ENCODE peak calls at places on chromosomes 3 and 15, in five cellular contexts. One of them, this sample, is unnamed.

GRCh38 chr3:180466401-180467005 is 135.5 kb upstream of the TTC14 start:
- DNase-seq in suprapubic skin: no peak
- DNase-seq in esophagus muscularis mucosa: no peak
- DNase-seq in breast epithelium: no peak
- DNase-seq in GM23338: no peak
- DNase-seq in this sample: no peak

GRCh38 chr15:33587773-33588172 is 277.0 kb downstream of the RYR3 start:
- DNase-seq in esophagus muscularis mucosa: no peak
- DNase-seq in breast epithelium: no peak
- DNase-seq in suprapubic skin: no peak
- DNase-seq in GM23338: no peak
- DNase-seq in this sample: no peak

GRCh38 chr15:65323071-65323511 is 18.6 kb downstream of the RNU5B-1 start:
- DNase-seq in suprapubic skin: no peak
- DNase-seq in esophagus muscularis mucosa: no peak
- DNase-seq in breast epithelium: no peak
- DNase-seq in GM23338: no peak
- DNase-seq in this sample: peak; percentile 41

GRCh38 chr3:20185364-20185732 is 658 bp downstream of the SGO1 start:
- DNase-seq in GM23338: peak; percentile 27
- DNase-seq in esophagus muscularis mucosa: no peak
- DNase-seq in suprapubic skin: no peak
- DNase-seq in breast epithelium: no peak
- DNase-seq in this sample: no peak

GRCh38 chr3:166829896-166830295 is 550.2 kb downstream of the ZBBX start:
- DNase-seq in breast epithelium: no peak
- DNase-seq in suprapubic skin: no peak
- DNase-seq in esophagus muscularis mucosa: no peak
- DNase-seq in GM23338: no peak
- DNase-seq in this sample: no peak

GRCh38 chr3:111541391-111541790 is 606 bp upstream of the CD96 start:
- DNase-seq in GM23338: no peak
- DNase-seq in breast epithelium: no peak
- DNase-seq in suprapubic skin: no peak
- DNase-seq in esophagus muscularis mucosa: no peak
- DNase-seq in this sample: no peak

GRCh38 chr3:34683851-34684250 is 885.4 kb downstream of the PDCD6IP start:
- DNase-seq in GM23338: peak; percentile 80
- DNase-seq in breast epithelium: no peak
- DNase-seq in suprapubic skin: no peak
- DNase-seq in esophagus muscularis mucosa: no peak
- DNase-seq in this sample: peak; percentile 74

GRCh38 chr15:66484539-66485112 is 12.9 kb downstream of the SNAPC5 start:
- DNase-seq in esophagus muscularis mucosa: no peak
- DNase-seq in breast epithelium: no peak
- DNase-seq in suprapubic skin: no peak
- DNase-seq in GM23338: no peak
- DNase-seq in this sample: no peak

GRCh38 chr15:31145271-31145911 is 43.9 kb upstream of the TRPM1 start:
- DNase-seq in GM23338: no peak
- DNase-seq in esophagus muscularis mucosa: peak; percentile 21
- DNase-seq in breast epithelium: no peak
- DNase-seq in suprapubic skin: no peak
- DNase-seq in this sample: no peak

GRCh38 chr3:143236226-143236964 is 116.8 kb downstream of the CHST2 start:
- DNase-seq in GM23338: no peak
- DNase-seq in esophagus muscularis mucosa: no peak
- DNase-seq in breast epithelium: no peak
- DNase-seq in suprapubic skin: no peak
- DNase-seq in this sample: no peak

GRCh38 chr3:126672741-126673140 is 17.8 kb upstream of the TXNRD3 start:
- DNase-seq in esophagus muscularis mucosa: peak; percentile 81
- DNase-seq in suprapubic skin: no peak
- DNase-seq in GM23338: no peak
- DNase-seq in breast epithelium: no peak
- DNase-seq in this sample: no peak

GRCh38 chr3:134441321-134441720 is 44.5 kb downstream of the ANAPC13 start:
- DNase-seq in esophagus muscularis mucosa: peak; percentile 77
- DNase-seq in GM23338: no peak
- DNase-seq in suprapubic skin: no peak
- DNase-seq in breast epithelium: no peak
- DNase-seq in this sample: no peak

GRCh38 chr3:146072824-146073223 is 88.2 kb downstream of the PLOD2 start:
- DNase-seq in breast epithelium: no peak
- DNase-seq in GM23338: no peak
- DNase-seq in suprapubic skin: no peak
- DNase-seq in esophagus muscularis mucosa: no peak
- DNase-seq in this sample: no peak

GRCh38 chr3:170117134-170117533 is 64.4 kb downstream of the PHC3 start:
- DNase-seq in esophagus muscularis mucosa: no peak
- DNase-seq in suprapubic skin: no peak
- DNase-seq in breast epithelium: no peak
- DNase-seq in GM23338: peak; percentile 34
- DNase-seq in this sample: no peak

GRCh38 chr15:88166330-88166993 is 90.1 kb downstream of the NTRK3 start:
- DNase-seq in suprapubic skin: no peak
- DNase-seq in esophagus muscularis mucosa: no peak
- DNase-seq in GM23338: peak; percentile 64
- DNase-seq in breast epithelium: no peak
- DNase-seq in this sample: no peak

GRCh38 chr15:69979269-69979668 is 118.4 kb downstream of the TLE3 start:
- DNase-seq in suprapubic skin: no peak
- DNase-seq in esophagus muscularis mucosa: no peak
- DNase-seq in breast epithelium: no peak
- DNase-seq in GM23338: peak; percentile 27
- DNase-seq in this sample: peak; percentile 54

GRCh38 chr3:78496458-78496857 is 1271.3 kb downstream of the ROBO1 start:
- DNase-seq in breast epithelium: no peak
- DNase-seq in suprapubic skin: no peak
- DNase-seq in GM23338: no peak
- DNase-seq in esophagus muscularis mucosa: no peak
- DNase-seq in this sample: no peak

GRCh38 chr3:32076566-32076965 is 29.9 kb upstream of the GPD1L start:
- DNase-seq in suprapubic skin: no peak
- DNase-seq in esophagus muscularis mucosa: no peak
- DNase-seq in GM23338: no peak
- DNase-seq in breast epithelium: no peak
- DNase-seq in this sample: no peak

GRCh38 chr15:67074886-67075229 is 9.5 kb downstream of the SMAD3 start:
- DNase-seq in suprapubic skin: no peak
- DNase-seq in breast epithelium: no peak
- DNase-seq in GM23338: no peak
- DNase-seq in esophagus muscularis mucosa: no peak
- DNase-seq in this sample: no peak

GRCh38 chr15:43408789-43409188 is 37.9 kb downstream of the TUBGCP4 start:
- DNase-seq in suprapubic skin: no peak
- DNase-seq in GM23338: no peak
- DNase-seq in esophagus muscularis mucosa: no peak
- DNase-seq in breast epithelium: no peak
- DNase-seq in this sample: no peak

GRCh38 chr3:60399295-60399694 is 852.0 kb downstream of the FHIT start:
- DNase-seq in GM23338: no peak
- DNase-seq in esophagus muscularis mucosa: no peak
- DNase-seq in breast epithelium: no peak
- DNase-seq in suprapubic skin: no peak
- DNase-seq in this sample: no peak

GRCh38 chr3:110814170-110815007 is 257.2 kb upstream of the NECTIN3 start:
- DNase-seq in breast epithelium: no peak
- DNase-seq in GM23338: no peak
- DNase-seq in esophagus muscularis mucosa: no peak
- DNase-seq in suprapubic skin: no peak
- DNase-seq in this sample: peak; percentile 14

DNA sequence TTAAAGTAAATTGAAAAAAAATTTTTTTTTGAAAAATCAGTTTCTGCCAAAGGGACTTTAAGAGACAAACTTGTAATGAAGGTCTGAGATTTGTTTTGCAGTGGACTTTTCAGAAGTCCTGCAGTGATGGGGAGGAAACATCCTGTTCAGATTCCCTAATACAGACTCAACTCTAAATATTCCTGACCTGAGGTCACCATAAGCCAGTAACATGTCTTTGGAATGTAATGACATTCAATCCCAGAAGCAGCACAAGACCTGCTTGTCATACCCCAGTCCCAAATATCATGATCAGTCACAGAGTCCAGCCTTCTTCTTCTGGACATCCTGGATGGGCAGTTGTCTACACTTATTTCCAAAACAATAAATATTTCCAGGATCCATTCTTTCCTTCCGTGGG is 53.6 kb downstream of the TMEM39A start:
- DNase-seq in breast epithelium: no peak
- DNase-seq in GM23338: no peak
- DNase-seq in suprapubic skin: no peak
- DNase-seq in esophagus muscularis mucosa: peak; percentile 31
- DNase-seq in this sample: no peak
- TF ChIP-seq POLR2AphosphoS5 in breast epithelium: no peak
- TF ChIP-seq POLR2AphosphoS5 in GM23338: no peak
- TF ChIP-seq POLR2AphosphoS5 in suprapubic skin: no peak
- TF ChIP-seq POLR2AphosphoS5 in esophagus muscularis mucosa: no peak
- TF ChIP-seq POLR2AphosphoS5 in this sample: no peak

GRCh38 chr15:74409225-74409624 is 24.5 kb downstream of the SEMA7A start:
- DNase-seq in GM23338: no peak
- DNase-seq in breast epithelium: no peak
- DNase-seq in suprapubic skin: no peak
- DNase-seq in esophagus muscularis mucosa: no peak
- DNase-seq in this sample: no peak

GRCh38 chr15:74412159-74412558 is 21.6 kb downstream of the SEMA7A start:
- DNase-seq in GM23338: no peak
- DNase-seq in breast epithelium: no peak
- DNase-seq in suprapubic skin: no peak
- DNase-seq in esophagus muscularis mucosa: no peak
- DNase-seq in this sample: no peak

GRCh38 chr15:74411686-74412085 is 22.1 kb downstream of the SEMA7A start:
- DNase-seq in esophagus muscularis mucosa: no peak
- DNase-seq in suprapubic skin: no peak
- DNase-seq in breast epithelium: no peak
- DNase-seq in GM23338: no peak
- DNase-seq in this sample: no peak

GRCh38 chr15:74408815-74409214 is 24.9 kb downstream of the SEMA7A start:
- DNase-seq in breast epithelium: no peak
- DNase-seq in suprapubic skin: no peak
- DNase-seq in GM23338: no peak
- DNase-seq in esophagus muscularis mucosa: no peak
- DNase-seq in this sample: no peak

GRCh38 chr15:74410502-74410901 is 23.3 kb downstream of the SEMA7A start:
- DNase-seq in GM23338: no peak
- DNase-seq in esophagus muscularis mucosa: no peak
- DNase-seq in breast epithelium: no peak
- DNase-seq in suprapubic skin: no peak
- DNase-seq in this sample: no peak
- TF ChIP-seq POLR2AphosphoS5 in GM23338: no peak
- TF ChIP-seq POLR2AphosphoS5 in esophagus muscularis mucosa: no peak
- TF ChIP-seq POLR2AphosphoS5 in breast epithelium: no peak
- TF ChIP-seq POLR2AphosphoS5 in suprapubic skin: no peak
- TF ChIP-seq POLR2AphosphoS5 in this sample: no peak

DNA sequence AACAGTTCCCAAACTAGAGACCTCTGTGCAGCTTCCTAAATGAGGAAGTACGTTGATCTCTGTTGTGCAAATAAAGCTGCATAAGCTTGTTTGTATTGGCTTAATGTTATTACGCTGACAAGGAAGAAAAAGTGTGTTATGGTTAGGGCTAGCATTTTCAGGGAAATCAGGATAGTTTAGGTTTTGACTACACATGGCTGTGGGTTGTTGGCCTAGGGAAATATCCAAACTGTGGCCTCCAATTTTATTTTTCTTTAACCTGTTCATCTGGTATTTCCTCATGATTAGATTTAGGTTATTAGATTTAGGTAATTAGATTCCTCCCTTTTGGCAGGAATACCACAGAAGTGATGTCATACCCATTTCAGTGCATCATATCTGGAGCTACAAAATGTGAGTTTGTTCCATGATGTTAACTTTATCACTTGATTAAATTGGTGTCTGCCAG is 8.7 kb upstream of the MCCC1 start:
- DNase-seq in suprapubic skin: no peak
- DNase-seq in esophagus muscularis mucosa: no peak
- DNase-seq in GM23338: no peak
- DNase-seq in breast epithelium: no peak
- DNase-seq in this sample: no peak
- TF ChIP-seq POLR2AphosphoS5 in suprapubic skin: no peak
- TF ChIP-seq POLR2AphosphoS5 in esophagus muscularis mucosa: no peak
- TF ChIP-seq POLR2AphosphoS5 in GM23338: no peak
- TF ChIP-seq POLR2AphosphoS5 in breast epithelium: no peak
- TF ChIP-seq POLR2AphosphoS5 in this sample: no peak

DNA sequence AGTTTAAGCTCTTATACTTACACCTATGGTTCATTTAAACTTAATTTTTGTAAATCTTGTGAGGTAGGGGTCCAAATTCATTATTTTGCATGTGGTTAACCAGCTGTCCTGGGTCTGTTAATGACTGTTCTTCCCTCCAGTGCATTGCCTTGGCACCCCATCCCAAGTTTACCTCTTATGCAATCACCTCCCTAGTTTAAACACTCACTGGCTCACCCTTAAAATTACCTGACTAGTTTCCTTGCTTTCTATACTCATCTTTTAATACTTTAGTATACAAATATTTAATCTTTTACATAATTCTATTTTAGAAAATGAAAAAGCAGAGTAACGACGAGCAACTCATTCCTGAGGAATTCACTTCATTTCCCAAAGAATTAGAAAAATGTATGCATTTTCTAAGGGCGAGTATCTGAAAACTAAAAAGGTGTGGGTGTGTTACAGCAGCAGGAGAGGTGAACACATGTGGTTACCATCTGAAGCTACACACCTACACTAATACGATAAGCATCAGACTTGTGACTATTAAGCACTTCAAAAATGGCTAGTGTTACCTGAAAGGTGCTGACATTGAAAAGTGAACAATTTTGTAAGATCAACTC is 33.7 kb downstream of the TJP1 start:
- DNase-seq in suprapubic skin: no peak
- DNase-seq in breast epithelium: no peak
- DNase-seq in GM23338: no peak
- DNase-seq in esophagus muscularis mucosa: no peak
- DNase-seq in this sample: no peak
- TF ChIP-seq POLR2AphosphoS5 in suprapubic skin: no peak
- TF ChIP-seq POLR2AphosphoS5 in breast epithelium: no peak
- TF ChIP-seq POLR2AphosphoS5 in GM23338: no peak
- TF ChIP-seq POLR2AphosphoS5 in esophagus muscularis mucosa: no peak
- TF ChIP-seq POLR2AphosphoS5 in this sample: no peak

DNA sequence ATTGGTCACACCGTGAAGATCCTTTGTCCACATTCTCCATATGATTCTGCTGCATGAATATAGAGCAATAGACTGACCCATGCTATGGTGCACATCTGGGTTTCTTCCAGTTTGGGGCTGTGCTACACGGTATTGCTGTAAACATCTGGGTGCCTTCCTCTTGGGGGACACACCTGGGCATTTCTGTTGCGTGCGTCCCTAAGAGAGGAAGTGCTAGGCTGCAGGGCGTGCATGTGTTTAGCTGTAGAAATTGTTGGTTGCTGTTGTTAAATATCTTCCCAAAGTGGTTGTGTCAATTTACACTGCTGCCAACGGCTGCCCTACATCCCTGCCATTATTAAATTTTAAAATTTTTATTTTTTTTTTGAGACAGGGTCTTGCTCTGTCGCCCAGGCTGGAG is 52.4 kb downstream of the NUP210 start:
- DNase-seq in GM23338: no peak
- DNase-seq in esophagus muscularis mucosa: no peak
- DNase-seq in suprapubic skin: no peak
- DNase-seq in breast epithelium: no peak
- DNase-seq in this sample: no peak
- TF ChIP-seq POLR2AphosphoS5 in GM23338: no peak
- TF ChIP-seq POLR2AphosphoS5 in esophagus muscularis mucosa: no peak
- TF ChIP-seq POLR2AphosphoS5 in suprapubic skin: no peak
- TF ChIP-seq POLR2AphosphoS5 in breast epithelium: no peak
- TF ChIP-seq POLR2AphosphoS5 in this sample: no peak

GRCh38 chr3:52694528-52695189 is 8.8 kb downstream of the GNL3 start:
- DNase-seq in breast epithelium: no peak
- DNase-seq in suprapubic skin: no peak
- DNase-seq in GM23338: no peak
- DNase-seq in esophagus muscularis mucosa: no peak
- DNase-seq in this sample: no peak
- TF ChIP-seq POLR2AphosphoS5 in breast epithelium: no peak
- TF ChIP-seq POLR2AphosphoS5 in suprapubic skin: no peak
- TF ChIP-seq POLR2AphosphoS5 in GM23338: no peak
- TF ChIP-seq POLR2AphosphoS5 in esophagus muscularis mucosa: no peak
- TF ChIP-seq POLR2AphosphoS5 in this sample: no peak

This sample was measured in transverse colon.